ENCODE peak calls at places on chromosomes 5 and 9, in six cellular contexts. One of them, this sample, is unnamed.

GRCh38 chr5:73234156-73234555 is 61.2 kb downstream of the TMEM174 start:
- ATAC-seq in effector memory CD8-positive, alpha-beta T cell: no peak
- ATAC-seq in activated CD8-positive, alpha-beta T cell treated with anti-CD3 and anti-CD28 coated beads for 36 hours: no peak
- ATAC-seq in activated CD8-positive, alpha-beta memory T cell treated with anti-CD3 and anti-CD28 coated beads, Interleukin-2, amount 10 ng/mL, durations not matched to agents 7 days and 5 days: no peak
- ATAC-seq in body of pancreas: no peak
- ATAC-seq in activated T-cell treated with anti-CD3 and anti-CD28 coated beads, Interleukin-2, amount 50 U/mL, for 72 hours: no peak
- ATAC-seq in this sample: no peak

GRCh38 chr9:108978121-108978694 is 35.1 kb downstream of the CTNNAL1 start:
- ATAC-seq in effector memory CD8-positive, alpha-beta T cell: no peak
- ATAC-seq in body of pancreas: no peak
- ATAC-seq in activated T-cell treated with anti-CD3 and anti-CD28 coated beads, Interleukin-2, amount 50 U/mL, for 72 hours: no peak
- ATAC-seq in activated CD8-positive, alpha-beta T cell treated with anti-CD3 and anti-CD28 coated beads for 36 hours: no peak
- ATAC-seq in activated CD8-positive, alpha-beta memory T cell treated with anti-CD3 and anti-CD28 coated beads, Interleukin-2, amount 10 ng/mL, durations not matched to agents 7 days and 5 days: no peak
- ATAC-seq in this sample: peak; percentile 25

GRCh38 chr9:87529666-87530065 is 32.0 kb downstream of the DAPK1 start:
- ATAC-seq in activated CD8-positive, alpha-beta memory T cell treated with anti-CD3 and anti-CD28 coated beads, Interleukin-2, amount 10 ng/mL, durations not matched to agents 7 days and 5 days: no peak
- ATAC-seq in body of pancreas: no peak
- ATAC-seq in effector memory CD8-positive, alpha-beta T cell: no peak
- ATAC-seq in activated T-cell treated with anti-CD3 and anti-CD28 coated beads, Interleukin-2, amount 50 U/mL, for 72 hours: no peak
- ATAC-seq in activated CD8-positive, alpha-beta T cell treated with anti-CD3 and anti-CD28 coated beads for 36 hours: no peak
- ATAC-seq in this sample: no peak

GRCh38 chr5:54311178-54311811 is 922 bp upstream of the ARL15 start:
- ATAC-seq in body of pancreas: no peak
- ATAC-seq in activated CD8-positive, alpha-beta memory T cell treated with anti-CD3 and anti-CD28 coated beads, Interleukin-2, amount 10 ng/mL, durations not matched to agents 7 days and 5 days: no peak
- ATAC-seq in effector memory CD8-positive, alpha-beta T cell: no peak
- ATAC-seq in activated CD8-positive, alpha-beta T cell treated with anti-CD3 and anti-CD28 coated beads for 36 hours: peak; percentile 1
- ATAC-seq in activated T-cell treated with anti-CD3 and anti-CD28 coated beads, Interleukin-2, amount 50 U/mL, for 72 hours: no peak
- ATAC-seq in this sample: no peak

GRCh38 chr5:34503379-34504346 is 152.5 kb upstream of the RAI14 start:
- ATAC-seq in body of pancreas: peak; percentile 40
- ATAC-seq in activated CD8-positive, alpha-beta memory T cell treated with anti-CD3 and anti-CD28 coated beads, Interleukin-2, amount 10 ng/mL, durations not matched to agents 7 days and 5 days: no peak
- ATAC-seq in activated CD8-positive, alpha-beta T cell treated with anti-CD3 and anti-CD28 coated beads for 36 hours: no peak
- ATAC-seq in effector memory CD8-positive, alpha-beta T cell: no peak
- ATAC-seq in activated T-cell treated with anti-CD3 and anti-CD28 coated beads, Interleukin-2, amount 50 U/mL, for 72 hours: no peak
- ATAC-seq in this sample: no peak

GRCh38 chr5:53667621-53668020 is 107.2 kb downstream of the NDUFS4 start:
- ATAC-seq in activated CD8-positive, alpha-beta T cell treated with anti-CD3 and anti-CD28 coated beads for 36 hours: no peak
- ATAC-seq in activated T-cell treated with anti-CD3 and anti-CD28 coated beads, Interleukin-2, amount 50 U/mL, for 72 hours: no peak
- ATAC-seq in activated CD8-positive, alpha-beta memory T cell treated with anti-CD3 and anti-CD28 coated beads, Interleukin-2, amount 10 ng/mL, durations not matched to agents 7 days and 5 days: no peak
- ATAC-seq in body of pancreas: no peak
- ATAC-seq in effector memory CD8-positive, alpha-beta T cell: no peak
- ATAC-seq in this sample: no peak

GRCh38 chr9:71487046-71487445 is 281.3 kb downstream of the CEMIP2 start:
- ATAC-seq in activated CD8-positive, alpha-beta T cell treated with anti-CD3 and anti-CD28 coated beads for 36 hours: no peak
- ATAC-seq in activated CD8-positive, alpha-beta memory T cell treated with anti-CD3 and anti-CD28 coated beads, Interleukin-2, amount 10 ng/mL, durations not matched to agents 7 days and 5 days: no peak
- ATAC-seq in effector memory CD8-positive, alpha-beta T cell: no peak
- ATAC-seq in activated T-cell treated with anti-CD3 and anti-CD28 coated beads, Interleukin-2, amount 50 U/mL, for 72 hours: no peak
- ATAC-seq in body of pancreas: no peak
- ATAC-seq in this sample: no peak

GRCh38 chr9:68825755-68826500 is 120.9 kb downstream of the PIP5K1B start:
- ATAC-seq in body of pancreas: peak; percentile 34
- ATAC-seq in activated CD8-positive, alpha-beta memory T cell treated with anti-CD3 and anti-CD28 coated beads, Interleukin-2, amount 10 ng/mL, durations not matched to agents 7 days and 5 days: no peak
- ATAC-seq in activated CD8-positive, alpha-beta T cell treated with anti-CD3 and anti-CD28 coated beads for 36 hours: no peak
- ATAC-seq in activated T-cell treated with anti-CD3 and anti-CD28 coated beads, Interleukin-2, amount 50 U/mL, for 72 hours: no peak
- ATAC-seq in effector memory CD8-positive, alpha-beta T cell: no peak
- ATAC-seq in this sample: no peak

GRCh38 chr5:31470608-31471007 is 61.3 kb downstream of the DROSHA start:
- ATAC-seq in body of pancreas: no peak
- ATAC-seq in effector memory CD8-positive, alpha-beta T cell: no peak
- ATAC-seq in activated CD8-positive, alpha-beta T cell treated with anti-CD3 and anti-CD28 coated beads for 36 hours: no peak
- ATAC-seq in activated CD8-positive, alpha-beta memory T cell treated with anti-CD3 and anti-CD28 coated beads, Interleukin-2, amount 10 ng/mL, durations not matched to agents 7 days and 5 days: no peak
- ATAC-seq in activated T-cell treated with anti-CD3 and anti-CD28 coated beads, Interleukin-2, amount 50 U/mL, for 72 hours: no peak
- ATAC-seq in this sample: peak; percentile 63

GRCh38 chr9:93010696-93011095 is 47.8 kb upstream of the SUSD3 start:
- ATAC-seq in activated T-cell treated with anti-CD3 and anti-CD28 coated beads, Interleukin-2, amount 50 U/mL, for 72 hours: no peak
- ATAC-seq in body of pancreas: no peak
- ATAC-seq in effector memory CD8-positive, alpha-beta T cell: no peak
- ATAC-seq in activated CD8-positive, alpha-beta T cell treated with anti-CD3 and anti-CD28 coated beads for 36 hours: peak; percentile 26
- ATAC-seq in activated CD8-positive, alpha-beta memory T cell treated with anti-CD3 and anti-CD28 coated beads, Interleukin-2, amount 10 ng/mL, durations not matched to agents 7 days and 5 days: no peak
- ATAC-seq in this sample: no peak

GRCh38 chr5:75660678-75661465 is 49.6 kb downstream of the ANKDD1B start:
- ATAC-seq in activated CD8-positive, alpha-beta T cell treated with anti-CD3 and anti-CD28 coated beads for 36 hours: no peak
- ATAC-seq in body of pancreas: no peak
- ATAC-seq in activated T-cell treated with anti-CD3 and anti-CD28 coated beads, Interleukin-2, amount 50 U/mL, for 72 hours: no peak
- ATAC-seq in effector memory CD8-positive, alpha-beta T cell: no peak
- ATAC-seq in activated CD8-positive, alpha-beta memory T cell treated with anti-CD3 and anti-CD28 coated beads, Interleukin-2, amount 10 ng/mL, durations not matched to agents 7 days and 5 days: no peak
- ATAC-seq in this sample: no peak